ENCODE peak calls at places on chromosomes 5 and 9, in six cellular contexts. M is CD8-positive, alpha-beta T cell; S is mammary epithelial cell; H is B cell; T is mucosa of descending colon; X is astrocyte. Y is an unnamed sample.

GRCh38 chr5:174292348-174292747 is 246.8 kb downstream of the NSG2 start:
- DNase-seq in M (no peak), S (no peak), H (no peak), T (no peak), X (no peak), Y (no peak)

GRCh38 chr5:166509085-166509484 is 1782.4 kb upstream of the WWC1 start:
- DNase-seq in M (no peak), S (no peak), H (no peak), T (no peak), X (no peak), Y (no peak)

GRCh38 chr5:127072861-127073846 is at the start of gene C5orf63:
- DNase-seq in M (peak), S (peak), H (peak), T (peak), X (peak), Y (no peak)

GRCh38 chr9:109241207-109241606 is 74.2 kb upstream of the FRRS1L start:
- DNase-seq in M (no peak), S (no peak), H (no peak), T (no peak), X (no peak), Y (no peak)

GRCh38 chr5:149028984-149029383 is 33.9 kb downstream of the SH3TC2 start:
- DNase-seq in M (no peak), S (no peak), H (no peak), T (no peak), X (no peak), Y (no peak)

GRCh38 chr9:106634641-106635040 is 228.3 kb upstream of the ZNF462 start:
- DNase-seq in M (no peak), S (no peak), H (no peak), T (no peak), X (no peak), Y (no peak)

GRCh38 chr5:93967923-93968322 is 226.5 kb upstream of the POU5F2 start:
- DNase-seq in M (no peak), S (no peak), H (no peak), T (no peak), X (no peak), Y (no peak)

GRCh38 chr5:1552469-1553255 is 28.9 kb upstream of the LPCAT1 start:
- DNase-seq in M (no peak), S (no peak), H (peak), T (no peak), X (peak), Y (no peak)

GRCh38 chr9:13970018-13970417 is 343.9 kb downstream of the NFIB start:
- DNase-seq in M (no peak), S (no peak), H (no peak), T (no peak), X (peak), Y (no peak)

GRCh38 chr9:84815554-84815953 is 146.0 kb downstream of the NTRK2 start:
- DNase-seq in M (no peak), S (no peak), H (no peak), T (no peak), X (no peak), Y (no peak)

GRCh38 chr9:74036549-74037231 is 460.4 kb upstream of the RORB start:
- DNase-seq in M (no peak), S (no peak), H (no peak), T (no peak), X (peak), Y (no peak)

GRCh38 chr9:109923826-109924225 is 143.8 kb downstream of the PALM2AKAP2 start:
- DNase-seq in M (no peak), S (no peak), H (no peak), T (no peak), X (no peak), Y (no peak)

GRCh38 chr9:15286288-15286834 is 20.7 kb downstream of the TTC39B start:
- DNase-seq in M (no peak), S (no peak), H (no peak), T (no peak), X (no peak), Y (no peak)

GRCh38 chr5:32916648-32917047 is 205.5 kb downstream of the NPR3 start:
- DNase-seq in M (no peak), S (peak), H (no peak), T (peak), X (peak), Y (peak)

GRCh38 chr5:105956456-105957177 is 1714.1 kb downstream of the EFNA5 start:
- DNase-seq in M (no peak), S (no peak), H (no peak), T (no peak), X (peak), Y (no peak)

GRCh38 chr9:71614409-71614808 is 153.9 kb downstream of the CEMIP2 start:
- DNase-seq in M (no peak), S (no peak), H (no peak), T (no peak), X (no peak), Y (no peak)

GRCh38 chr5:57863661-57864060 is 381.1 kb upstream of the ACTBL2 start:
- DNase-seq in M (no peak), S (peak), H (no peak), T (no peak), X (peak), Y (no peak)

GRCh38 chr9:38724749-38725148 is 4.8 kb upstream of the FAM240B start:
- DNase-seq in M (no peak), S (no peak), H (no peak), T (peak), X (no peak), Y (no peak)

GRCh38 chr9:21549890-21550289 is 67.8 kb upstream of the IFNE start:
- DNase-seq in M (no peak), S (no peak), H (no peak), T (no peak), X (no peak), Y (no peak)

GRCh38 chr9:12778389-12778788 is 3.6 kb downstream of the LURAP1L start:
- DNase-seq in M (no peak), S (no peak), H (no peak), T (no peak), X (no peak), Y (no peak)

GRCh38 chr5:95962785-95963184 is 1.1 kb upstream of the ELL2 start:
- DNase-seq in M (no peak), S (no peak), H (no peak), T (no peak), X (no peak), Y (no peak)

GRCh38 chr9:20558609-20559016 is 63.7 kb downstream of the MLLT3 start:
- DNase-seq in M (no peak), S (peak), H (no peak), T (no peak), X (peak), Y (peak)

GRCh38 chr5:96817496-96817895 is 9.8 kb upstream of the ERAP1 start:
- DNase-seq in M (no peak), S (no peak), H (no peak), T (no peak), X (no peak), Y (peak)

GRCh38 chr5:176664479-176664878 is 17.2 kb downstream of the TSPAN17 start:
- DNase-seq in M (no peak), S (no peak), H (no peak), T (no peak), X (no peak), Y (no peak)

GRCh38 chr5:72295539-72295938 is 24.5 kb downstream of the MRPS27 start:
- DNase-seq in M (no peak), S (no peak), H (no peak), T (no peak), X (no peak), Y (no peak)

GRCh38 chr9:7363777-7364477 is 435.7 kb downstream of the DMAC1 start:
- DNase-seq in M (no peak), S (no peak), H (no peak), T (no peak), X (no peak), Y (no peak)

GRCh38 chr5:81021486-81021885 is 61.3 kb downstream of the RASGRF2 start:
- DNase-seq in M (no peak), S (peak), H (no peak), T (no peak), X (peak), Y (no peak)

GRCh38 chr5:90015584-90016018 is 394.0 kb downstream of the CETN3 start:
- DNase-seq in M (no peak), S (peak), H (no peak), T (no peak), X (peak), Y (no peak)

GRCh38 chr9:91532325-91532724 is 108.7 kb upstream of the NFIL3 start:
- DNase-seq in M (no peak), S (peak), H (no peak), T (no peak), X (peak), Y (no peak)

GRCh38 chr5:178441486-178442270 is 148.5 kb downstream of the COL23A1 start:
- DNase-seq in M (no peak), S (no peak), H (no peak), T (no peak), X (no peak), Y (no peak)

GRCh38 chr5:60701317-60701988 is 1.5 kb upstream of the DEPDC1B start:
- DNase-seq in M (no peak), S (peak), H (no peak), T (no peak), X (no peak), Y (no peak)

GRCh38 chr9:114033397-114034103 is 44.5 kb downstream of the AMBP start:
- DNase-seq in M (peak), S (no peak), H (no peak), T (peak), X (no peak), Y (no peak)

GRCh38 chr9:70954607-70955143 is 166.7 kb downstream of the TRPM3 start:
- DNase-seq in M (no peak), S (no peak), H (no peak), T (no peak), X (no peak), Y (no peak)

DNA sequence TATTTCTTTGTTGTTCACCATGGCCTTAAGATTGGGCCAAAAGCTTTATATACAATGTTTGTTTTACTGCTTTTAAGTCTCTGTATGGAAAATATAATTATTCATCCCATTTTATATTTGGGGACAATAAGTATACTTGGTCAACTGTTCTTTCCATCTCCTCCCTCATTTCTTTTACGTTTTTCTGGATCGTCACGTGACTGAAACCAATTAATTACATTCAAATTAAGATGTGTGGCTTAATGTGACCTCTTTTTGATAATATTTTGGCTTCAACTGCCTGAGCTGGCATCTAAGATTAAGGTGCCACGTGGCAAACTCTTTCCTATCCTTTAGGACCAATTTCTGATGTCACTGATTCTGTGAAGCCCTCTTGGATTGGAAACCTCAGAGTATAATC is 250.1 kb upstream of the SGCD start:
- DNase-seq in M (no peak), S (no peak), H (no peak), T (no peak), X (no peak), Y (no peak)
- TF ChIP-seq CTCF in M (no peak), S (no peak), H (no peak), T (no peak), X (no peak), Y (no peak)

DNA sequence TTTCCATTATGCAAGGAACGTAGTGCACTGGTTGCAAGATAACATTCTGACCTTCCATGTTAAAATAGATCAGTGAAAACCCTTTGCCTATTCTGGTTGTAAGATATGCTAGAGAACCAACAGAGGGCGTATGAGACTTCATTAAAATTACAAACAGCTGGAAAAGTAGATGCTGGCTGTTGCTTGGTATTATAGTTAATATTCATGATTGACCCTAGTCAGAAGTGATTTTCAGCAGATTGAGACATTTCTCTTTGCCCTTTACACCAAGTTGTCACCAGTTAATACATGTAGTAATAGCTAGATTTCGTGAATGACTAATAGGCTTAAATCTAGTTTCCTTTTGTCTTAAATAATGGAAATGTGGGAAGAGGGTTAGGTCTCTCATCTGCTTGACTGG is 13.8 kb upstream of the FGF18 start:
- DNase-seq in M (no peak), S (no peak), H (no peak), T (no peak), X (no peak), Y (no peak)
- TF ChIP-seq CTCF in M (peak), S (peak), H (peak), T (no peak), X (peak), Y (peak)

DNA sequence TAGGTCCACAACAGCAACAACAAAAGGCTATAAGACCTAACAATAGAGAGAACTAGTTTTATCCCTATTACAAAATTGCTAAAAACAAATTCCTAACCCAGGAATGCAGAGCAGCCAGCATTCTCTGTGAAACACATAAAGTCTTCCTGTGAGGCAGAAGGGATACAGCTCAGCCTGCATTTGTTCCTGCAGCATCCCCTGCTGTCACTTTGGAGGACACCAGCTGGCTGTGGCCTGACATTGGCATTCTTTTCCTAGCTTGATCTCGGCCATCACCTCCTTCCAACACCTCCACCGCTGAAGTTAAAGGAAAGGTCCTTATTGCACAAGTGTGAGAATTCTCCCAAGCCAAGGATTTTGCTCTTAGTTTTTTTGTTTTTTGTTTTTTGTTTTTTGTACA is 186.1 kb downstream of the SNCAIP start:
- DNase-seq in M (no peak), S (no peak), H (no peak), T (no peak), X (no peak), Y (no peak)
- TF ChIP-seq CTCF in M (no peak), S (peak), H (no peak), T (no peak), X (peak), Y (peak)

DNA sequence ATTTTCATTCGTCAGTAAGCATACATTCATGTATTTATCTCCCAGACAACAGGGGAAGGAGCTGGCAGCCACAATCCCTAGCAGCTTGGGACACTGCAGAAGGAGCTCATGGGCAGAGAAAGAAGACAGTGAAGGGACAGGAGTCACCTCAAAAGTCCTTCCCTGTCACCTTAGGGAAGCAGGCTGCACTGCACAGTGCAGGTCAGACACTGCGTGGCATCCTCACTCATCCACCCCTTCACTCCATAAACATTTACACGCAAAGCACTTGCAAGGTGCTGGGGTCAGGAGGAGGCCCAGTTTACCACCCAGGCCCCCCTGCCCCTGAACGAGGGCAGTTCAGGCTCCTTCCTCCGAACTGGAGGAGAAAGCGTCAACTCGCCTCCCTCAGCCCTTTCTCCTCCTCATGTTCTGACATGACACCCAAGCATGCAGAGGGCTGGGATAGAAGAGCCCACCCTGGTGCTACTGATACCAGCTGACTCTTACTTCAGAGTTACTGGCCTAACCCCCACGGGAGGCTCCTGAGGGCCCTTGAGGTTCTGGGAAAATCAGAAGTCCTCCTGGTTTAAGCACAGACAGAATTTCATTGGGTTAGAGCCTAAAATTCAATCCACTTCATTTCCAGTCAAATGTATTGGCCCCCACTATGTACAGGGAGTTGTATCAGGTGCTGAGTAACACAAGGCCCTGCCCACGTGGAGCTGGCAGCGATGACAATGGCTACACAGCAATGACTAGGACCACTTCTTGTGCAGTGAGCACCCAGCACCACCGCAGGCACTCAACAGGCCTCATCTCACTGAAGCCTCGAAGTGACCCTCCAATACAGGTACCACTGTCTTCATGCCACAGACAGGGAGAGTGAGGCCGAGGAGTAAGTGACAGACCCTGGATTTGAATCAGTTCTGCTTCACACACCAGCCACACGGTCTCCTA is 70.4 kb downstream of the RAPGEF1 start:
- DNase-seq in M (peak), S (no peak), H (no peak), T (no peak), X (no peak), Y (no peak)
- TF ChIP-seq CTCF in M (no peak), S (no peak), H (no peak), T (no peak), X (no peak), Y (no peak)

GRCh38 chr5:150672237-150672883 is 11.3 kb downstream of the MYOZ3 start:
- DNase-seq in M (peak), S (peak), H (no peak), T (peak), X (no peak), Y (no peak)
- TF ChIP-seq CTCF in M (no peak), S (peak), H (no peak), T (no peak), X (no peak), Y (no peak)